ENCODE peak calls at places on chromosomes 11 and 22, in ten cellular contexts. M is naive thymus-derived CD4-positive, alpha-beta T cell; O is neural progenitor cell; Q is fibroblast of mammary gland; X is foreskin fibroblast; T is lung; C is body of pancreas; V is Caco-2; Z is pancreas; D is transverse colon. G is an unnamed sample.

GRCh38 chr11:100923555-100923954 is 206.1 kb downstream of the PGR start:
- DNase-seq in M (no peak), O (no peak), Q (peak; percentile 75), X (peak; percentile 20), T (no peak), C (no peak), V (no peak), Z (no peak), D (no peak), G (no peak)

GRCh38 chr11:35327829-35328228 is 91.5 kb downstream of the SLC1A2 start:
- DNase-seq in M (no peak), O (no peak), Q (no peak), X (no peak), T (no peak), C (no peak), V (no peak), Z (no peak), D (no peak), G (no peak)

GRCh38 chr22:17754233-17754925 is 19.9 kb downstream of the BID start:
- DNase-seq in M (peak; percentile 27), O (peak; percentile 62), Q (no peak), X (no peak), T (no peak), C (no peak), V (no peak), Z (peak; percentile 57), D (no peak), G (no peak)

GRCh38 chr22:26671317-26672059 is 14.1 kb downstream of the MIAT start:
- DNase-seq in M (peak; percentile 56), O (no peak), Q (no peak), X (no peak), T (no peak), C (peak; percentile 40), V (no peak), Z (peak; percentile 84), D (peak; percentile 60), G (no peak)

GRCh38 chr11:124807660-124808270 is 7.6 kb upstream of the MSANTD2 start:
- DNase-seq in M (no peak), O (no peak), Q (no peak), X (no peak), T (no peak), C (no peak), V (no peak), Z (no peak), D (no peak), G (no peak)

GRCh38 chr11:120465921-120466534 is 45.5 kb upstream of the GRIK4 start:
- DNase-seq in M (no peak), O (no peak), Q (no peak), X (no peak), T (no peak), C (no peak), V (no peak), Z (no peak), D (no peak), G (no peak)

GRCh38 chr11:32454993-32455392 is 19.7 kb upstream of the WT1 start:
- DNase-seq in M (no peak), O (no peak), Q (no peak), X (no peak), T (no peak), C (no peak), V (no peak), Z (no peak), D (no peak), G (no peak)

GRCh38 chr11:36015806-36016205 is 71.9 kb downstream of the LDLRAD3 start:
- DNase-seq in M (no peak), O (no peak), Q (peak; percentile 43), X (no peak), T (no peak), C (no peak), V (no peak), Z (no peak), D (no peak), G (no peak)

GRCh38 chr11:68313574-68314202 is 1.3 kb downstream of the LRP5 start:
- DNase-seq in M (no peak), O (peak; percentile 64), Q (peak; percentile 58), X (no peak), T (no peak), C (no peak), V (peak; percentile 64), Z (peak; percentile 52), D (no peak), G (no peak)
- H3K4me3 ChIP-seq in M (peak overlapping the region; percentile 50), O (peak overlapping the region; percentile 91), Q (peak overlapping the region; percentile 61), X (peak overlapping the region; percentile 58), T (peak overlapping the region; percentile 70), C (peak overlapping the region; percentile 19), V (peak overlapping the region; percentile 89), Z (peak overlapping the region; percentile 62), D (peak overlapping the region; percentile 63), G (peak overlapping the region; percentile 51)

GRCh38 chr11:134879931-134880330 is 467.9 kb upstream of the B3GAT1 start:
- DNase-seq in M (no peak), O (no peak), Q (no peak), X (no peak), T (no peak), C (no peak), V (no peak), Z (no peak), D (no peak), G (no peak)

GRCh38 chr11:134880788-134881187 is 468.7 kb upstream of the B3GAT1 start:
- DNase-seq in M (no peak), O (no peak), Q (no peak), X (no peak), T (no peak), C (no peak), V (no peak), Z (no peak), D (no peak), G (no peak)

GRCh38 chr11:134878785-134879184 is 466.7 kb upstream of the B3GAT1 start:
- DNase-seq in M (no peak), O (no peak), Q (no peak), X (no peak), T (no peak), C (no peak), V (no peak), Z (no peak), D (no peak), G (no peak)

GRCh38 chr11:134882141-134882540 is 470.1 kb upstream of the B3GAT1 start:
- DNase-seq in M (no peak), O (no peak), Q (no peak), X (no peak), T (no peak), C (no peak), V (no peak), Z (no peak), D (no peak), G (no peak)

DNA sequence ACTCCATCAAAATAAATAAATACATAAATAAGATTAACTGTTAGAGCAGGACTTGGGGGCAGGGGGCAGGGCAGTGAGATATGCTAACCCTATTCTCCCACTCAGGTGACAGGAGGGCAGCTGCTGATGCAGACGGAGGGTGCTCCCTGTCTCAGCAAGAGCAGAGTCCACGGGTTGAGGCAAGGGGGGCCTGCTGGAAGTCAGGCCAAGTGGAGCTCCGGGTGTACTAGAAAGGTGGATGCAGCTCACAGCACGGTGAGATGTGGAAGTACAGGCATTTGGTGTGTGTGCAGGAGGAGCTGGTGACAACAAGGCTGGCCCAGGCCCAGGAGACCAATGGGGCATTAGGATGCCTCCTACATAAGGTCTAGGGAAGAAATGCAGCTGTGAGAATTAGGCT is 467.3 kb upstream of the B3GAT1 start:
- DNase-seq in M (no peak), O (no peak), Q (no peak), X (no peak), T (no peak), C (no peak), V (no peak), Z (no peak), D (no peak), G (no peak)
- H3K4me3 ChIP-seq in M (no peak overlapping the region), O (no peak overlapping the region), Q (no peak overlapping the region), X (no peak overlapping the region), T (no peak overlapping the region), C (no peak overlapping the region), V (no peak overlapping the region), Z (no peak overlapping the region), D (no peak overlapping the region), G (no peak overlapping the region)

DNA sequence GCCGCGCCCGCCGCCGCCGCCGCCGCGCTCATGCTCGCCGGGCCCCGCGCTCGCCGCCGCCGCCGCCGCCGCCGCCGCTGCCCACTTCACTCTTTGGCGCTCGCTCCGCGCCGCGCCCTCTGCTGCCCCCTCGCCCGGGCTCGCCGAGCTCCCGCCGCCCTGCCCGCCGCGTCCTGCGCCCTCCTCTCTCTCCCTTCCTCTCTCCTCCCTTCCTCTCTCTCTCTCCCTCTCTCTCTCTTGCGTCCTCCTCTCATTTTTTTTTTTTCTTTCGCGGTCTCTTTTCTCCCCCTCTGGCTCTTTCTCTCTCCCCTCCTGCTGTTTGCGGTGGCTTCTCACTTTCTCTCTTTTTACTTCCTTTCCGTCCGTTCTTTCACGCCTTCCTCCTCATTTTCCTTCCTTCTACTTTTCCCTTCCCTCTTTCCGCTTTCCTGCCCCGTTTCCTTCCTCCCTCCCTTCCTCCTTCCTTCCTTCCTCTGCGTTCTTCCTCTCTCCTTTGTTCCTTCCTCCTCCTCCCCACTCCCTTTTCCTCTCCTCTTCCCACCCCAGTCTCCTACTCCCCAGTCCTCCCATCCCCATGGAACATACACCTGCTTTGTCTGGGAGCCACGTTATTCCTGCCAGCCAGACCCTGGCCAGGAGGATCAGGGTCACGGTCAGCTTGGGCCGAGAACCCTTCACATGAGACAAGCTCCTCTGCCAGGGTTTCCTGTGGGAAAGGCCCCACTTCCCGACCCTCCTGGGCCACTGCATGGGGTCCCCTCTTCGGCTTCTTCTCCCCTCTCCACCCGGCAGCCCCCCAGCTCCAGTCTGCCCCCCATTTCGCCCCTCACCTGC is 19.3 kb upstream of the SHISAL1 start:
- DNase-seq in M (no peak), O (peak; percentile 79), Q (no peak), X (peak; percentile 9), T (no peak), C (no peak), V (no peak), Z (no peak), D (no peak), G (no peak)
- H3K4me3 ChIP-seq in M (no peak overlapping the region), O (peak overlapping the region; percentile 51), Q (no peak overlapping the region), X (peak overlapping the region; percentile 46), T (no peak overlapping the region), C (no peak overlapping the region), V (no peak overlapping the region), Z (no peak overlapping the region), D (peak overlapping the region; percentile 36), G (no peak overlapping the region)

GRCh38 chr11:26227883-26228502 is 103.9 kb upstream of the ANO3 start:
- DNase-seq in M (no peak), O (no peak), Q (no peak), X (no peak), T (no peak), C (no peak), V (no peak), Z (no peak), D (no peak), G (no peak)

GRCh38 chr11:26228778-26229177 is 103.2 kb upstream of the ANO3 start:
- DNase-seq in M (no peak), O (no peak), Q (peak; percentile 66), X (peak; percentile 40), T (no peak), C (no peak), V (no peak), Z (no peak), D (no peak), G (no peak)

GRCh38 chr11:26225643-26226042 is 106.3 kb upstream of the ANO3 start:
- DNase-seq in M (no peak), O (no peak), Q (no peak), X (no peak), T (no peak), C (no peak), V (no peak), Z (no peak), D (no peak), G (no peak)

GRCh38 chr11:26229270-26229669 is 102.7 kb upstream of the ANO3 start:
- DNase-seq in M (no peak), O (no peak), Q (peak; percentile 99), X (peak; percentile 94), T (no peak), C (no peak), V (no peak), Z (no peak), D (no peak), G (no peak)

DNA sequence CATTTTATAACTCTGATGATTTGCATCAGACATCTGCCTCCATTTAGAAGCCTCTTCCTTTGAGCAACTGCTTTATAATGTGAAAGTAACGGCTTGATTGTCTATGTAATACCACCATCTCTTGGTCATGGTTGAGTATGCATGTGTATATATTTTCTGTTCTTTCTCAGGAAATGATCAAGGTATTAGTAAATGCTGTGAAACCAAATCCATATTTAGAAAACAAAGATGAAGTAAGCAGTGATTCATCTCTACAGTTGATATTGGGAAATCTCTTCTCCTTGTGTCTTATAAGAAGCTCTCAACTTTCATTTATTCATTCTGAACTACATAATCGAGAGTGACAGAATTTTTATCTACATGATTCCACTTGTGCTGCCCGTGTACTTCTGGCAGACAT is 104.6 kb upstream of the ANO3 start:
- DNase-seq in M (no peak), O (peak; percentile 10), Q (peak; percentile 97), X (peak; percentile 85), T (no peak), C (no peak), V (no peak), Z (no peak), D (no peak), G (no peak)
- H3K4me3 ChIP-seq in M (no peak overlapping the region), O (no peak overlapping the region), Q (no peak overlapping the region), X (no peak overlapping the region), T (no peak overlapping the region), C (no peak overlapping the region), V (no peak overlapping the region), Z (no peak overlapping the region), D (no peak overlapping the region), G (no peak overlapping the region)

G was measured in kidney epithelial cell.